ENCODE peak calls at places on chromosome 9, in eight cellular contexts. One of them, this sample, is unnamed.

GRCh38 chr9:100449420-100449819 is 22.5 kb downstream of the MSANTD3 start:
- DNase-seq in H7: no peak
- DNase-seq in gastrocnemius medialis: no peak
- DNase-seq in tibial artery: no peak
- DNase-seq in epithelial cell of proximal tubule: no peak
- DNase-seq in epithelial cell of esophagus: no peak
- DNase-seq in GM23248: no peak
- DNase-seq in A549: no peak
- DNase-seq in this sample: no peak

GRCh38 chr9:70924905-70925547 is 196.4 kb downstream of the TRPM3 start:
- DNase-seq in H7: peak
- DNase-seq in epithelial cell of esophagus: peak
- DNase-seq in tibial artery: peak
- DNase-seq in epithelial cell of proximal tubule: peak
- DNase-seq in gastrocnemius medialis: peak
- DNase-seq in A549: peak
- DNase-seq in GM23248: peak
- DNase-seq in this sample: peak

GRCh38 chr9:26856413-26857032 is 36.1 kb downstream of the CAAP1 start:
- DNase-seq in A549: peak
- DNase-seq in gastrocnemius medialis: no peak
- DNase-seq in GM23248: peak
- DNase-seq in epithelial cell of proximal tubule: peak
- DNase-seq in epithelial cell of esophagus: peak
- DNase-seq in tibial artery: no peak
- DNase-seq in H7: peak
- DNase-seq in this sample: peak

GRCh38 chr9:114721491-114722362 is 39.7 kb upstream of the TEX48 start:
- DNase-seq in gastrocnemius medialis: no peak
- DNase-seq in tibial artery: no peak
- DNase-seq in epithelial cell of proximal tubule: no peak
- DNase-seq in A549: peak
- DNase-seq in GM23248: peak
- DNase-seq in epithelial cell of esophagus: peak
- DNase-seq in H7: no peak
- DNase-seq in this sample: no peak

GRCh38 chr9:136746621-136747020 is 1.7 kb downstream of the LCN6 start:
- DNase-seq in epithelial cell of esophagus: no peak
- DNase-seq in GM23248: no peak
- DNase-seq in gastrocnemius medialis: no peak
- DNase-seq in epithelial cell of proximal tubule: no peak
- DNase-seq in H7: no peak
- DNase-seq in A549: no peak
- DNase-seq in tibial artery: no peak
- DNase-seq in this sample: no peak

GRCh38 chr9:126986506-126986951 is 71.9 kb downstream of the RALGPS1 start:
- DNase-seq in H7: no peak
- DNase-seq in epithelial cell of esophagus: peak
- DNase-seq in A549: peak
- DNase-seq in GM23248: peak
- DNase-seq in epithelial cell of proximal tubule: no peak
- DNase-seq in gastrocnemius medialis: no peak
- DNase-seq in tibial artery: no peak
- DNase-seq in this sample: peak

GRCh38 chr9:74478606-74479005 is 18.5 kb upstream of the RORB start:
- DNase-seq in gastrocnemius medialis: no peak
- DNase-seq in tibial artery: no peak
- DNase-seq in H7: no peak
- DNase-seq in A549: no peak
- DNase-seq in GM23248: no peak
- DNase-seq in epithelial cell of esophagus: no peak
- DNase-seq in epithelial cell of proximal tubule: no peak
- DNase-seq in this sample: no peak

GRCh38 chr9:4298255-4299005 is 1.4 kb downstream of the GLIS3 start:
- DNase-seq in GM23248: peak
- DNase-seq in epithelial cell of esophagus: peak
- DNase-seq in A549: peak
- DNase-seq in gastrocnemius medialis: peak
- DNase-seq in tibial artery: peak
- DNase-seq in epithelial cell of proximal tubule: no peak
- DNase-seq in H7: peak
- DNase-seq in this sample: peak

GRCh38 chr9:85515021-85515420 is 226.7 kb downstream of the AGTPBP1 start:
- DNase-seq in epithelial cell of esophagus: peak
- DNase-seq in GM23248: no peak
- DNase-seq in A549: no peak
- DNase-seq in epithelial cell of proximal tubule: no peak
- DNase-seq in H7: no peak
- DNase-seq in tibial artery: no peak
- DNase-seq in gastrocnemius medialis: no peak
- DNase-seq in this sample: no peak

GRCh38 chr9:100720922-100721321 is 143.0 kb downstream of the CAVIN4 start:
- DNase-seq in GM23248: no peak
- DNase-seq in epithelial cell of proximal tubule: no peak
- DNase-seq in tibial artery: no peak
- DNase-seq in H7: no peak
- DNase-seq in epithelial cell of esophagus: no peak
- DNase-seq in A549: no peak
- DNase-seq in gastrocnemius medialis: no peak
- DNase-seq in this sample: peak

GRCh38 chr9:125635888-125636287 is 71.1 kb downstream of the MAPKAP1 start:
- DNase-seq in epithelial cell of esophagus: no peak
- DNase-seq in A549: no peak
- DNase-seq in gastrocnemius medialis: no peak
- DNase-seq in H7: no peak
- DNase-seq in epithelial cell of proximal tubule: no peak
- DNase-seq in GM23248: no peak
- DNase-seq in tibial artery: no peak
- DNase-seq in this sample: no peak

GRCh38 chr9:110330484-110331115 is 7.1 kb downstream of the TXNDC8 start:
- DNase-seq in epithelial cell of esophagus: no peak
- DNase-seq in A549: no peak
- DNase-seq in tibial artery: no peak
- DNase-seq in gastrocnemius medialis: no peak
- DNase-seq in H7: no peak
- DNase-seq in GM23248: peak
- DNase-seq in epithelial cell of proximal tubule: no peak
- DNase-seq in this sample: no peak

GRCh38 chr9:80841888-80842287 is 847.5 kb downstream of the TLE1 start:
- DNase-seq in GM23248: no peak
- DNase-seq in epithelial cell of proximal tubule: no peak
- DNase-seq in tibial artery: no peak
- DNase-seq in gastrocnemius medialis: no peak
- DNase-seq in A549: no peak
- DNase-seq in epithelial cell of esophagus: no peak
- DNase-seq in H7: no peak
- DNase-seq in this sample: no peak

GRCh38 chr9:120924698-120925534 is 1.7 kb downstream of the TRAF1 start:
- DNase-seq in H7: no peak
- DNase-seq in epithelial cell of esophagus: no peak
- DNase-seq in tibial artery: no peak
- DNase-seq in epithelial cell of proximal tubule: no peak
- DNase-seq in gastrocnemius medialis: no peak
- DNase-seq in GM23248: no peak
- DNase-seq in A549: no peak
- DNase-seq in this sample: no peak

GRCh38 chr9:81559741-81560140 is 129.6 kb downstream of the TLE1 start:
- DNase-seq in gastrocnemius medialis: no peak
- DNase-seq in GM23248: peak
- DNase-seq in A549: peak
- DNase-seq in epithelial cell of proximal tubule: peak
- DNase-seq in epithelial cell of esophagus: peak
- DNase-seq in H7: no peak
- DNase-seq in tibial artery: no peak
- DNase-seq in this sample: peak

GRCh38 chr9:112894031-112894430 is 3.4 kb upstream of the SLC46A2 start:
- DNase-seq in epithelial cell of proximal tubule: no peak
- DNase-seq in tibial artery: no peak
- DNase-seq in gastrocnemius medialis: no peak
- DNase-seq in epithelial cell of esophagus: peak
- DNase-seq in GM23248: peak
- DNase-seq in H7: no peak
- DNase-seq in A549: no peak
- DNase-seq in this sample: no peak

GRCh38 chr9:126683698-126684044 is 69.9 kb downstream of the LMX1B start:
- DNase-seq in GM23248: no peak
- DNase-seq in epithelial cell of proximal tubule: no peak
- DNase-seq in gastrocnemius medialis: no peak
- DNase-seq in H7: no peak
- DNase-seq in epithelial cell of esophagus: no peak
- DNase-seq in tibial artery: no peak
- DNase-seq in A549: no peak
- DNase-seq in this sample: no peak

GRCh38 chr9:136941231-136942111 is 3.1 kb downstream of the FBXW5 start:
- DNase-seq in gastrocnemius medialis: no peak
- DNase-seq in tibial artery: no peak
- DNase-seq in epithelial cell of esophagus: no peak
- DNase-seq in GM23248: no peak
- DNase-seq in epithelial cell of proximal tubule: no peak
- DNase-seq in H7: peak
- DNase-seq in A549: no peak
- DNase-seq in this sample: no peak

GRCh38 chr9:4114569-4115505 is 185.0 kb downstream of the GLIS3 start:
- DNase-seq in H7: no peak
- DNase-seq in GM23248: peak
- DNase-seq in tibial artery: no peak
- DNase-seq in epithelial cell of proximal tubule: peak
- DNase-seq in epithelial cell of esophagus: no peak
- DNase-seq in gastrocnemius medialis: no peak
- DNase-seq in A549: peak
- DNase-seq in this sample: peak

GRCh38 chr9:131579789-131580211 is 34.5 kb downstream of the PRRT1B start:
- DNase-seq in GM23248: no peak
- DNase-seq in tibial artery: no peak
- DNase-seq in epithelial cell of proximal tubule: no peak
- DNase-seq in H7: no peak
- DNase-seq in epithelial cell of esophagus: no peak
- DNase-seq in gastrocnemius medialis: no peak
- DNase-seq in A549: no peak
- DNase-seq in this sample: no peak

GRCh38 chr9:136538599-136539426 is 7.0 kb downstream of the NOTCH1 start:
- DNase-seq in H7: no peak
- DNase-seq in epithelial cell of esophagus: peak
- DNase-seq in A549: no peak
- DNase-seq in gastrocnemius medialis: no peak
- DNase-seq in GM23248: no peak
- DNase-seq in epithelial cell of proximal tubule: no peak
- DNase-seq in tibial artery: peak
- DNase-seq in this sample: no peak

GRCh38 chr9:89359018-89359417 is 40.7 kb downstream of the SECISBP2 start:
- DNase-seq in GM23248: no peak
- DNase-seq in H7: peak
- DNase-seq in gastrocnemius medialis: peak
- DNase-seq in tibial artery: no peak
- DNase-seq in epithelial cell of esophagus: no peak
- DNase-seq in epithelial cell of proximal tubule: no peak
- DNase-seq in A549: no peak
- DNase-seq in this sample: no peak

DNA sequence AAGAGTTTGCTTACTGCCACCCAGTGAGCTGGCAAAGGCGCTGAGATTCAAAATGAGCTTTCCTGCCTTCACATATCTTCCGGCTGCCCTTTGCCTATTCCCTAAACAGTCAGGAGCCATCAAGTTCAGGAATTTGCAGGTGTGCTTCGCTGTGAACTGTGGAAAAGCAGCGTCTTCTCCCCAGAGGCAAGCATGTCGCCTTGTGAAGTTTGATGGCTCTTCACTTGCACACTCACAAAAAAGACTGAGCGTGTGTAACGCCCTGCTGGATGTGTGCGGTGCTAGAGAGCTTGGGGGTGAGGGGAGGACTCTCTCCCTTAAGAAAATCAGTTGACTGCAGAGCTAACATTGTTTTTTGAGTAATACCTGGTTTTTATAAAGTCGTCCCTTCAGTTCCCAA is 288.7 kb downstream of the DOCK8 start:
- DNase-seq in H7: no peak
- DNase-seq in epithelial cell of proximal tubule: no peak
- DNase-seq in GM23248: no peak
- DNase-seq in A549: no peak
- DNase-seq in tibial artery: no peak
- DNase-seq in gastrocnemius medialis: no peak
- DNase-seq in epithelial cell of esophagus: no peak
- DNase-seq in this sample: no peak
- H3K4me3 ChIP-seq in H7: peak
- H3K4me3 ChIP-seq in epithelial cell of proximal tubule: peak
- H3K4me3 ChIP-seq in GM23248: no peak
- H3K4me3 ChIP-seq in A549: peak
- H3K4me3 ChIP-seq in tibial artery: no peak
- H3K4me3 ChIP-seq in gastrocnemius medialis: no peak
- H3K4me3 ChIP-seq in epithelial cell of esophagus: peak
- H3K4me3 ChIP-seq in this sample: peak

DNA sequence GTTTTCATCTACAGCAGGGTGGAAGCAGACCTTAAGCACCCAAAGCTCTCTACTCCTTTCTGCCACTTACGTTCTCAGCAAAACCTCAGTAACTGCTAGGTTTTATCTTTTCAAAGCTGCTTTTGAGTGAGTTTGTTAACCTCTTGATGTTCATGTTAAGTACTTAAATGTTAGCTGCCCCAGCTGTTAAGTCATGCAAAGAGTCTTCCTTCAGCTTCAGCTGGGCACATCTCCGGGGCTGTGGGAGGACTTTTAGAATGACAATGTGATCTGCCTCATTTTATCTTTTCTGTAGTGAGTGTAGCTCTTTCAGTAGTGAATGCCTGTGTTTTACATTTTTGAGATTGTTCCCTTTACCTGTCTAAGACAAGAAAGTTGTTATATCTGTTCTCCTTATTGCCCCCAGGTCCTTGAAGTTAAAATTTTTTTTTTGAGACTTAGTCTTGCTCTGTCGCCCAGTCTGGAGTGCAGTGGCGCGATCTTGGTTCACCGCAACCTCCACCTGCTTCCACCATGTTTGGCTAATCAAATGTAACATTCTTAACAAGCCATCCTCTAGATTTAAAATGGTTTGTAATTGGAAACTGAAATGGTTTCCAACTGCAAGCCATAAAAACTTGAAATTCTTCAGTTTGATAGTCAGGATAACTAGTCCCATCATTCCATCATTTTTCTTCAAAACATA is 19.6 kb downstream of the KDM4C start:
- DNase-seq in A549: no peak
- DNase-seq in gastrocnemius medialis: no peak
- DNase-seq in H7: peak
- DNase-seq in tibial artery: no peak
- DNase-seq in GM23248: no peak
- DNase-seq in epithelial cell of esophagus: no peak
- DNase-seq in epithelial cell of proximal tubule: no peak
- DNase-seq in this sample: no peak
- H3K4me3 ChIP-seq in A549: no peak
- H3K4me3 ChIP-seq in gastrocnemius medialis: no peak
- H3K4me3 ChIP-seq in H7: no peak
- H3K4me3 ChIP-seq in tibial artery: no peak
- H3K4me3 ChIP-seq in GM23248: no peak
- H3K4me3 ChIP-seq in epithelial cell of esophagus: no peak
- H3K4me3 ChIP-seq in epithelial cell of proximal tubule: no peak
- H3K4me3 ChIP-seq in this sample: no peak

GRCh38 chr9:134230942-134231325 is 66.6 kb upstream of the RNU6ATAC start:
- DNase-seq in H7: no peak
- DNase-seq in A549: no peak
- DNase-seq in epithelial cell of esophagus: no peak
- DNase-seq in tibial artery: no peak
- DNase-seq in GM23248: no peak
- DNase-seq in epithelial cell of proximal tubule: no peak
- DNase-seq in gastrocnemius medialis: no peak
- DNase-seq in this sample: no peak
- H3K4me3 ChIP-seq in H7: no peak
- H3K4me3 ChIP-seq in A549: no peak
- H3K4me3 ChIP-seq in epithelial cell of esophagus: no peak
- H3K4me3 ChIP-seq in tibial artery: no peak
- H3K4me3 ChIP-seq in GM23248: no peak
- H3K4me3 ChIP-seq in epithelial cell of proximal tubule: no peak
- H3K4me3 ChIP-seq in gastrocnemius medialis: peak
- H3K4me3 ChIP-seq in this sample: no peak

GRCh38 chr9:122126340-122127333 is 32.9 kb downstream of the NDUFA8 start:
- DNase-seq in H7: peak
- DNase-seq in epithelial cell of proximal tubule: no peak
- DNase-seq in gastrocnemius medialis: no peak
- DNase-seq in epithelial cell of esophagus: peak
- DNase-seq in A549: no peak
- DNase-seq in GM23248: peak
- DNase-seq in tibial artery: no peak
- DNase-seq in this sample: no peak
- H3K4me3 ChIP-seq in H7: peak
- H3K4me3 ChIP-seq in epithelial cell of proximal tubule: peak
- H3K4me3 ChIP-seq in gastrocnemius medialis: peak
- H3K4me3 ChIP-seq in epithelial cell of esophagus: no peak
- H3K4me3 ChIP-seq in A549: no peak
- H3K4me3 ChIP-seq in GM23248: peak
- H3K4me3 ChIP-seq in tibial artery: no peak
- H3K4me3 ChIP-seq in this sample: no peak

This sample was measured in MG63.